ENCODE peak calls at places on chromosomes 4 and X, in six cellular contexts. N, Q, S, I, U and Z are unnamed samples.

GRCh38 chr4:149211961-149212360 is 603.7 kb downstream of the IQCM start:
- DNase-seq in N (no peak), Q (no peak), S (no peak), I (no peak), U (no peak), Z (no peak)

GRCh38 chr4:41692717-41693345 is 55.7 kb downstream of the PHOX2B start:
- DNase-seq in N (peak), Q (peak), S (peak), I (peak), U (no peak), Z (peak)

GRCh38 chrX:19670854-19671620 is 155.7 kb upstream of the MAP3K15 start:
- DNase-seq in N (peak), Q (no peak), S (no peak), I (no peak), U (no peak), Z (no peak)

GRCh38 chrX:33138677-33139249 is 72.6 kb downstream of the DMD start:
- DNase-seq in N (peak), Q (no peak), S (no peak), I (no peak), U (no peak), Z (no peak)

GRCh38 chr4:125727931-125728330 is 413.2 kb downstream of the FAT4 start:
- DNase-seq in N (peak), Q (no peak), S (no peak), I (no peak), U (no peak), Z (no peak)

GRCh38 chr4:158624889-158625478 is 46.7 kb downstream of the C4orf46 start:
- DNase-seq in N (peak), Q (no peak), S (peak), I (peak), U (no peak), Z (no peak)

GRCh38 chrX:41779058-41779564 is 55.1 kb downstream of the GPR82 start:
- DNase-seq in N (peak), Q (no peak), S (no peak), I (no peak), U (no peak), Z (no peak)

GRCh38 chrX:130085551-130085986 is 24.7 kb downstream of the ELF4 start:
- DNase-seq in N (no peak), Q (no peak), S (no peak), I (no peak), U (no peak), Z (no peak)

GRCh38 chr4:172998527-172999469 is 169.8 kb upstream of the GALNT7 start:
- DNase-seq in N (peak), Q (no peak), S (no peak), I (peak), U (no peak), Z (no peak)

GRCh38 chr4:2080429-2081300 is 21.5 kb downstream of the NAT8L start:
- DNase-seq in N (no peak), Q (peak), S (no peak), I (no peak), U (no peak), Z (peak)

GRCh38 chr4:119299221-119300071 is 22.5 kb downstream of the FABP2 start:
- DNase-seq in N (peak), Q (no peak), S (no peak), I (no peak), U (no peak), Z (no peak)

GRCh38 chr4:111283066-111283677 is 660.3 kb upstream of the PITX2 start:
- DNase-seq in N (peak), Q (no peak), S (peak), I (peak), U (no peak), Z (peak)

GRCh38 chr4:96593422-96593821 is 753.5 kb downstream of the PDHA2 start:
- DNase-seq in N (no peak), Q (peak), S (no peak), I (no peak), U (no peak), Z (no peak)

GRCh38 chr4:7411491-7411890 is 23.2 kb downstream of the PSAPL1 start:
- DNase-seq in N (no peak), Q (no peak), S (no peak), I (no peak), U (no peak), Z (no peak)

GRCh38 chr4:25098964-25099843 is 61.0 kb downstream of the SEPSECS start:
- DNase-seq in N (peak), Q (peak), S (no peak), I (no peak), U (no peak), Z (no peak)

GRCh38 chrX:16023790-16024734 is 99.3 kb upstream of the GRPR start:
- DNase-seq in N (peak), Q (no peak), S (no peak), I (no peak), U (no peak), Z (no peak)

GRCh38 chrX:57925806-57926205 is 15.5 kb upstream of the ZXDA start:
- DNase-seq in N (no peak), Q (no peak), S (no peak), I (no peak), U (no peak), Z (no peak)